ENCODE peak calls at places on chromosomes 6 and 20, in eight cellular contexts. One of them, this sample, is unnamed.

GRCh38 chr20:23155141-23155590 is 69.0 kb upstream of the CD93 start:
- DNase-seq in stimulated activated CD4-positive, alpha-beta T cell treated with anti-CD3 and anti-CD28 coated beads, TNF-alpha, amount 100 ng/mL, for 4 hours: no peak
- DNase-seq in mucosa of descending colon: no peak
- DNase-seq in NCI-H510A treated with DMSO at 0.1 percent for 48 hours: no peak
- DNase-seq in NCI-H1417: no peak
- DNase-seq in stimulated activated naive CD4-positive, alpha-beta T cell: no peak
- DNase-seq in heart left ventricle: no peak
- DNase-seq in activated naive CD4-positive, alpha-beta T cell treated with Interleukin-2 at 50 U/mL for 16 hours: no peak
- DNase-seq in this sample: no peak

GRCh38 chr6:30643656-30644055 is 3.3 kb upstream of the C6orf136 start:
- DNase-seq in stimulated activated CD4-positive, alpha-beta T cell treated with anti-CD3 and anti-CD28 coated beads, TNF-alpha, amount 100 ng/mL, for 4 hours: no peak
- DNase-seq in mucosa of descending colon: no peak
- DNase-seq in NCI-H510A treated with DMSO at 0.1 percent for 48 hours: no peak
- DNase-seq in NCI-H1417: no peak
- DNase-seq in stimulated activated naive CD4-positive, alpha-beta T cell: no peak
- DNase-seq in heart left ventricle: no peak
- DNase-seq in activated naive CD4-positive, alpha-beta T cell treated with Interleukin-2 at 50 U/mL for 16 hours: no peak
- DNase-seq in this sample: no peak

GRCh38 chr20:17678295-17678694 is 3.7 kb downstream of the RRBP1 start:
- DNase-seq in stimulated activated CD4-positive, alpha-beta T cell treated with anti-CD3 and anti-CD28 coated beads, TNF-alpha, amount 100 ng/mL, for 4 hours: no peak
- DNase-seq in mucosa of descending colon: no peak
- DNase-seq in NCI-H510A treated with DMSO at 0.1 percent for 48 hours: no peak
- DNase-seq in NCI-H1417: no peak
- DNase-seq in stimulated activated naive CD4-positive, alpha-beta T cell: no peak
- DNase-seq in heart left ventricle: no peak
- DNase-seq in activated naive CD4-positive, alpha-beta T cell treated with Interleukin-2 at 50 U/mL for 16 hours: no peak
- DNase-seq in this sample: no peak

GRCh38 chr20:46590453-46590852 is 40.0 kb upstream of the OCSTAMP start:
- DNase-seq in stimulated activated CD4-positive, alpha-beta T cell treated with anti-CD3 and anti-CD28 coated beads, TNF-alpha, amount 100 ng/mL, for 4 hours: no peak
- DNase-seq in mucosa of descending colon: no peak
- DNase-seq in NCI-H510A treated with DMSO at 0.1 percent for 48 hours: no peak
- DNase-seq in NCI-H1417: no peak
- DNase-seq in stimulated activated naive CD4-positive, alpha-beta T cell: no peak
- DNase-seq in heart left ventricle: no peak
- DNase-seq in activated naive CD4-positive, alpha-beta T cell treated with Interleukin-2 at 50 U/mL for 16 hours: no peak
- DNase-seq in this sample: no peak

GRCh38 chr6:32868257-32868788 is 14.3 kb downstream of the PSMB9 start:
- DNase-seq in stimulated activated CD4-positive, alpha-beta T cell treated with anti-CD3 and anti-CD28 coated beads, TNF-alpha, amount 100 ng/mL, for 4 hours: peak
- DNase-seq in mucosa of descending colon: peak
- DNase-seq in NCI-H510A treated with DMSO at 0.1 percent for 48 hours: peak
- DNase-seq in NCI-H1417: peak
- DNase-seq in stimulated activated naive CD4-positive, alpha-beta T cell: peak
- DNase-seq in heart left ventricle: peak
- DNase-seq in activated naive CD4-positive, alpha-beta T cell treated with Interleukin-2 at 50 U/mL for 16 hours: peak
- DNase-seq in this sample: no peak

GRCh38 chr6:3571206-3571815 is 114.5 kb upstream of the SLC22A23 start:
- DNase-seq in stimulated activated CD4-positive, alpha-beta T cell treated with anti-CD3 and anti-CD28 coated beads, TNF-alpha, amount 100 ng/mL, for 4 hours: no peak
- DNase-seq in mucosa of descending colon: no peak
- DNase-seq in NCI-H510A treated with DMSO at 0.1 percent for 48 hours: no peak
- DNase-seq in NCI-H1417: no peak
- DNase-seq in stimulated activated naive CD4-positive, alpha-beta T cell: no peak
- DNase-seq in heart left ventricle: no peak
- DNase-seq in activated naive CD4-positive, alpha-beta T cell treated with Interleukin-2 at 50 U/mL for 16 hours: no peak
- DNase-seq in this sample: no peak

GRCh38 chr6:141077355-141078333 is 1055.1 kb upstream of the GJE1 start:
- DNase-seq in stimulated activated CD4-positive, alpha-beta T cell treated with anti-CD3 and anti-CD28 coated beads, TNF-alpha, amount 100 ng/mL, for 4 hours: no peak
- DNase-seq in mucosa of descending colon: no peak
- DNase-seq in NCI-H510A treated with DMSO at 0.1 percent for 48 hours: no peak
- DNase-seq in NCI-H1417: no peak
- DNase-seq in stimulated activated naive CD4-positive, alpha-beta T cell: no peak
- DNase-seq in heart left ventricle: no peak
- DNase-seq in activated naive CD4-positive, alpha-beta T cell treated with Interleukin-2 at 50 U/mL for 16 hours: no peak
- DNase-seq in this sample: no peak

GRCh38 chr6:112054520-112055160 is 736 bp downstream of the CCN6 start:
- DNase-seq in stimulated activated CD4-positive, alpha-beta T cell treated with anti-CD3 and anti-CD28 coated beads, TNF-alpha, amount 100 ng/mL, for 4 hours: no peak
- DNase-seq in mucosa of descending colon: no peak
- DNase-seq in NCI-H510A treated with DMSO at 0.1 percent for 48 hours: no peak
- DNase-seq in NCI-H1417: no peak
- DNase-seq in stimulated activated naive CD4-positive, alpha-beta T cell: no peak
- DNase-seq in heart left ventricle: no peak
- DNase-seq in activated naive CD4-positive, alpha-beta T cell treated with Interleukin-2 at 50 U/mL for 16 hours: no peak
- DNase-seq in this sample: no peak

GRCh38 chr6:18265099-18265372 is 706 bp upstream of the DEK start:
- DNase-seq in stimulated activated CD4-positive, alpha-beta T cell treated with anti-CD3 and anti-CD28 coated beads, TNF-alpha, amount 100 ng/mL, for 4 hours: no peak
- DNase-seq in mucosa of descending colon: no peak
- DNase-seq in NCI-H510A treated with DMSO at 0.1 percent for 48 hours: peak
- DNase-seq in NCI-H1417: no peak
- DNase-seq in stimulated activated naive CD4-positive, alpha-beta T cell: no peak
- DNase-seq in heart left ventricle: no peak
- DNase-seq in activated naive CD4-positive, alpha-beta T cell treated with Interleukin-2 at 50 U/mL for 16 hours: no peak
- DNase-seq in this sample: no peak

GRCh38 chr6:11317885-11318771 is 85.7 kb upstream of the NEDD9 start:
- DNase-seq in stimulated activated CD4-positive, alpha-beta T cell treated with anti-CD3 and anti-CD28 coated beads, TNF-alpha, amount 100 ng/mL, for 4 hours: peak
- DNase-seq in mucosa of descending colon: peak
- DNase-seq in NCI-H510A treated with DMSO at 0.1 percent for 48 hours: no peak
- DNase-seq in NCI-H1417: no peak
- DNase-seq in stimulated activated naive CD4-positive, alpha-beta T cell: no peak
- DNase-seq in heart left ventricle: peak
- DNase-seq in activated naive CD4-positive, alpha-beta T cell treated with Interleukin-2 at 50 U/mL for 16 hours: peak
- DNase-seq in this sample: no peak

GRCh38 chr6:161029195-161029809 is 37.7 kb downstream of the MAP3K4 start:
- DNase-seq in stimulated activated CD4-positive, alpha-beta T cell treated with anti-CD3 and anti-CD28 coated beads, TNF-alpha, amount 100 ng/mL, for 4 hours: no peak
- DNase-seq in mucosa of descending colon: no peak
- DNase-seq in NCI-H510A treated with DMSO at 0.1 percent for 48 hours: no peak
- DNase-seq in NCI-H1417: no peak
- DNase-seq in stimulated activated naive CD4-positive, alpha-beta T cell: no peak
- DNase-seq in heart left ventricle: no peak
- DNase-seq in activated naive CD4-positive, alpha-beta T cell treated with Interleukin-2 at 50 U/mL for 16 hours: peak
- DNase-seq in this sample: no peak

GRCh38 chr6:27157461-27158315 is 89.8 kb upstream of the PRSS16 start:
- DNase-seq in stimulated activated CD4-positive, alpha-beta T cell treated with anti-CD3 and anti-CD28 coated beads, TNF-alpha, amount 100 ng/mL, for 4 hours: no peak
- DNase-seq in mucosa of descending colon: peak
- DNase-seq in NCI-H510A treated with DMSO at 0.1 percent for 48 hours: peak
- DNase-seq in NCI-H1417: peak
- DNase-seq in stimulated activated naive CD4-positive, alpha-beta T cell: peak
- DNase-seq in heart left ventricle: peak
- DNase-seq in activated naive CD4-positive, alpha-beta T cell treated with Interleukin-2 at 50 U/mL for 16 hours: peak
- DNase-seq in this sample: peak

GRCh38 chr6:13709698-13710551 is 1.7 kb downstream of the RANBP9 start:
- DNase-seq in stimulated activated CD4-positive, alpha-beta T cell treated with anti-CD3 and anti-CD28 coated beads, TNF-alpha, amount 100 ng/mL, for 4 hours: no peak
- DNase-seq in mucosa of descending colon: no peak
- DNase-seq in NCI-H510A treated with DMSO at 0.1 percent for 48 hours: peak
- DNase-seq in NCI-H1417: no peak
- DNase-seq in stimulated activated naive CD4-positive, alpha-beta T cell: peak
- DNase-seq in heart left ventricle: no peak
- DNase-seq in activated naive CD4-positive, alpha-beta T cell treated with Interleukin-2 at 50 U/mL for 16 hours: no peak
- DNase-seq in this sample: no peak

GRCh38 chr20:48326434-48326691 is 501.4 kb downstream of the PREX1 start:
- DNase-seq in stimulated activated CD4-positive, alpha-beta T cell treated with anti-CD3 and anti-CD28 coated beads, TNF-alpha, amount 100 ng/mL, for 4 hours: no peak
- DNase-seq in mucosa of descending colon: no peak
- DNase-seq in NCI-H510A treated with DMSO at 0.1 percent for 48 hours: no peak
- DNase-seq in NCI-H1417: no peak
- DNase-seq in stimulated activated naive CD4-positive, alpha-beta T cell: no peak
- DNase-seq in heart left ventricle: no peak
- DNase-seq in activated naive CD4-positive, alpha-beta T cell treated with Interleukin-2 at 50 U/mL for 16 hours: no peak
- DNase-seq in this sample: no peak

GRCh38 chr20:62616728-62617621 is 25.3 kb upstream of the SLCO4A1 start:
- DNase-seq in stimulated activated CD4-positive, alpha-beta T cell treated with anti-CD3 and anti-CD28 coated beads, TNF-alpha, amount 100 ng/mL, for 4 hours: peak
- DNase-seq in mucosa of descending colon: peak
- DNase-seq in NCI-H510A treated with DMSO at 0.1 percent for 48 hours: peak
- DNase-seq in NCI-H1417: peak
- DNase-seq in stimulated activated naive CD4-positive, alpha-beta T cell: peak
- DNase-seq in heart left ventricle: peak
- DNase-seq in activated naive CD4-positive, alpha-beta T cell treated with Interleukin-2 at 50 U/mL for 16 hours: peak
- DNase-seq in this sample: peak

GRCh38 chr6:32840604-32841246 is 2.2 kb upstream of the TAP2 start:
- DNase-seq in stimulated activated CD4-positive, alpha-beta T cell treated with anti-CD3 and anti-CD28 coated beads, TNF-alpha, amount 100 ng/mL, for 4 hours: no peak
- DNase-seq in mucosa of descending colon: no peak
- DNase-seq in NCI-H510A treated with DMSO at 0.1 percent for 48 hours: no peak
- DNase-seq in NCI-H1417: no peak
- DNase-seq in stimulated activated naive CD4-positive, alpha-beta T cell: no peak
- DNase-seq in heart left ventricle: no peak
- DNase-seq in activated naive CD4-positive, alpha-beta T cell treated with Interleukin-2 at 50 U/mL for 16 hours: peak
- DNase-seq in this sample: no peak

GRCh38 chr6:27281105-27281539 is 31.0 kb downstream of the POM121L2 start:
- DNase-seq in stimulated activated CD4-positive, alpha-beta T cell treated with anti-CD3 and anti-CD28 coated beads, TNF-alpha, amount 100 ng/mL, for 4 hours: no peak
- DNase-seq in mucosa of descending colon: no peak
- DNase-seq in NCI-H510A treated with DMSO at 0.1 percent for 48 hours: no peak
- DNase-seq in NCI-H1417: no peak
- DNase-seq in stimulated activated naive CD4-positive, alpha-beta T cell: no peak
- DNase-seq in heart left ventricle: no peak
- DNase-seq in activated naive CD4-positive, alpha-beta T cell treated with Interleukin-2 at 50 U/mL for 16 hours: no peak
- DNase-seq in this sample: no peak

GRCh38 chr20:44635877-44636276 is 15.6 kb downstream of the ADA start:
- DNase-seq in stimulated activated CD4-positive, alpha-beta T cell treated with anti-CD3 and anti-CD28 coated beads, TNF-alpha, amount 100 ng/mL, for 4 hours: no peak
- DNase-seq in mucosa of descending colon: no peak
- DNase-seq in NCI-H510A treated with DMSO at 0.1 percent for 48 hours: no peak
- DNase-seq in NCI-H1417: no peak
- DNase-seq in stimulated activated naive CD4-positive, alpha-beta T cell: no peak
- DNase-seq in heart left ventricle: no peak
- DNase-seq in activated naive CD4-positive, alpha-beta T cell treated with Interleukin-2 at 50 U/mL for 16 hours: no peak
- DNase-seq in this sample: no peak

GRCh38 chr6:90083891-90084290 is 189.6 kb downstream of the GJA10 start:
- DNase-seq in stimulated activated CD4-positive, alpha-beta T cell treated with anti-CD3 and anti-CD28 coated beads, TNF-alpha, amount 100 ng/mL, for 4 hours: no peak
- DNase-seq in mucosa of descending colon: no peak
- DNase-seq in NCI-H510A treated with DMSO at 0.1 percent for 48 hours: no peak
- DNase-seq in NCI-H1417: no peak
- DNase-seq in stimulated activated naive CD4-positive, alpha-beta T cell: peak
- DNase-seq in heart left ventricle: no peak
- DNase-seq in activated naive CD4-positive, alpha-beta T cell treated with Interleukin-2 at 50 U/mL for 16 hours: peak
- DNase-seq in this sample: no peak

GRCh38 chr6:43877021-43877420 is 107.0 kb downstream of the VEGFA start:
- DNase-seq in stimulated activated CD4-positive, alpha-beta T cell treated with anti-CD3 and anti-CD28 coated beads, TNF-alpha, amount 100 ng/mL, for 4 hours: no peak
- DNase-seq in mucosa of descending colon: no peak
- DNase-seq in NCI-H510A treated with DMSO at 0.1 percent for 48 hours: no peak
- DNase-seq in NCI-H1417: no peak
- DNase-seq in stimulated activated naive CD4-positive, alpha-beta T cell: no peak
- DNase-seq in heart left ventricle: no peak
- DNase-seq in activated naive CD4-positive, alpha-beta T cell treated with Interleukin-2 at 50 U/mL for 16 hours: no peak
- DNase-seq in this sample: no peak

GRCh38 chr6:90194371-90194841 is 102.2 kb downstream of the BACH2 start:
- DNase-seq in stimulated activated CD4-positive, alpha-beta T cell treated with anti-CD3 and anti-CD28 coated beads, TNF-alpha, amount 100 ng/mL, for 4 hours: no peak
- DNase-seq in mucosa of descending colon: no peak
- DNase-seq in NCI-H510A treated with DMSO at 0.1 percent for 48 hours: no peak
- DNase-seq in NCI-H1417: no peak
- DNase-seq in stimulated activated naive CD4-positive, alpha-beta T cell: no peak
- DNase-seq in heart left ventricle: no peak
- DNase-seq in activated naive CD4-positive, alpha-beta T cell treated with Interleukin-2 at 50 U/mL for 16 hours: no peak
- DNase-seq in this sample: no peak

GRCh38 chr20:45014671-45015415 is 48.5 kb downstream of the STK4 start:
- DNase-seq in stimulated activated CD4-positive, alpha-beta T cell treated with anti-CD3 and anti-CD28 coated beads, TNF-alpha, amount 100 ng/mL, for 4 hours: no peak
- DNase-seq in mucosa of descending colon: no peak
- DNase-seq in NCI-H510A treated with DMSO at 0.1 percent for 48 hours: no peak
- DNase-seq in NCI-H1417: no peak
- DNase-seq in stimulated activated naive CD4-positive, alpha-beta T cell: no peak
- DNase-seq in heart left ventricle: no peak
- DNase-seq in activated naive CD4-positive, alpha-beta T cell treated with Interleukin-2 at 50 U/mL for 16 hours: no peak
- DNase-seq in this sample: no peak

GRCh38 chr20:61558726-61559125 is 306.7 kb downstream of the CDH4 start:
- DNase-seq in stimulated activated CD4-positive, alpha-beta T cell treated with anti-CD3 and anti-CD28 coated beads, TNF-alpha, amount 100 ng/mL, for 4 hours: no peak
- DNase-seq in mucosa of descending colon: no peak
- DNase-seq in NCI-H510A treated with DMSO at 0.1 percent for 48 hours: no peak
- DNase-seq in NCI-H1417: peak
- DNase-seq in stimulated activated naive CD4-positive, alpha-beta T cell: no peak
- DNase-seq in heart left ventricle: no peak
- DNase-seq in activated naive CD4-positive, alpha-beta T cell treated with Interleukin-2 at 50 U/mL for 16 hours: no peak
- DNase-seq in this sample: no peak

GRCh38 chr6:2945069-2945452 is 26.3 kb downstream of the SERPINB6 start:
- DNase-seq in stimulated activated CD4-positive, alpha-beta T cell treated with anti-CD3 and anti-CD28 coated beads, TNF-alpha, amount 100 ng/mL, for 4 hours: no peak
- DNase-seq in mucosa of descending colon: no peak
- DNase-seq in NCI-H510A treated with DMSO at 0.1 percent for 48 hours: no peak
- DNase-seq in NCI-H1417: no peak
- DNase-seq in stimulated activated naive CD4-positive, alpha-beta T cell: no peak
- DNase-seq in heart left ventricle: no peak
- DNase-seq in activated naive CD4-positive, alpha-beta T cell treated with Interleukin-2 at 50 U/mL for 16 hours: no peak
- DNase-seq in this sample: peak

This sample was measured in pancreas.